ENCODE peak calls at places on chromosomes 3 and 15, in ten cellular contexts. Y, T, N, O, S, Q, H, G, B and Z are unnamed samples. For H3K4me1, the result is how much of the 10 kb centered on the place peaks cover.

GRCh38 chr3:185781759-185782158 is 43.1 kb downstream of the IGF2BP2 start:
- DNase-seq in Y (no peak), T (no peak), N (no peak), O (no peak), S (no peak), Q (no peak), H (no peak), G (peak), B (peak), Z (no peak)

GRCh38 chr15:51051776-51052175 is 42.9 kb downstream of the TNFAIP8L3 start:
- DNase-seq in Y (peak), T (no peak), N (no peak), O (peak), S (no peak), Q (no peak), H (no peak), G (no peak), B (no peak), Z (no peak)

GRCh38 chr3:146134348-146135117 is 26.5 kb downstream of the PLOD2 start:
- DNase-seq in Y (no peak), T (no peak), N (no peak), O (no peak), S (no peak), Q (no peak), H (no peak), G (no peak), B (peak), Z (no peak)

GRCh38 chr15:92882697-92883642 is 17.2 kb upstream of the CHD2 start:
- DNase-seq in Y (peak), T (peak), N (no peak), O (peak), S (peak), Q (peak), H (no peak), G (no peak), B (no peak), Z (peak)

GRCh38 chr3:59809750-59810444 is 760.1 kb upstream of the CFAP20DC start:
- DNase-seq in Y (no peak), T (no peak), N (no peak), O (no peak), S (no peak), Q (no peak), H (no peak), G (peak), B (peak), Z (no peak)

GRCh38 chr3:18872466-18872865 is 275.8 kb upstream of the KCNH8 start:
- DNase-seq in Y (no peak), T (no peak), N (no peak), O (no peak), S (no peak), Q (no peak), H (no peak), G (no peak), B (no peak), Z (no peak)

GRCh38 chr3:184690236-184690883 is 21.5 kb downstream of the MAGEF1 start:
- DNase-seq in Y (no peak), T (no peak), N (no peak), O (peak), S (no peak), Q (no peak), H (no peak), G (no peak), B (no peak), Z (no peak)

GRCh38 chr3:183980408-183980807 is 37.3 kb downstream of the ABCC5 start:
- DNase-seq in Y (peak), T (no peak), N (no peak), O (no peak), S (no peak), Q (no peak), H (no peak), G (no peak), B (no peak), Z (peak)

GRCh38 chr15:70156781-70157261 is 59.1 kb upstream of the TLE3 start:
- DNase-seq in Y (peak), T (no peak), N (peak), O (peak), S (no peak), Q (no peak), H (no peak), G (no peak), B (no peak), Z (peak)

GRCh38 chr3:171753025-171753472 is 57.2 kb downstream of the PLD1 start:
- DNase-seq in Y (no peak), T (no peak), N (no peak), O (no peak), S (no peak), Q (no peak), H (no peak), G (no peak), B (peak), Z (no peak)

GRCh38 chr3:126621171-126621570 is 33.8 kb downstream of the TXNRD3 start:
- DNase-seq in Y (peak), T (no peak), N (no peak), O (no peak), S (no peak), Q (no peak), H (no peak), G (peak), B (peak), Z (no peak)

GRCh38 chr3:160911399-160911798 is 155.4 kb downstream of the PPM1L start:
- DNase-seq in Y (no peak), T (no peak), N (no peak), O (no peak), S (no peak), Q (no peak), H (no peak), G (no peak), B (no peak), Z (no peak)

GRCh38 chr3:122978569-122978968 is 49.0 kb downstream of the SEMA5B start:
- DNase-seq in Y (no peak), T (no peak), N (no peak), O (no peak), S (no peak), Q (no peak), H (no peak), G (no peak), B (no peak), Z (no peak)

GRCh38 chr3:157961665-157962064 is 144.6 kb downstream of the SHOX2 start:
- DNase-seq in Y (no peak), T (peak), N (no peak), O (no peak), S (no peak), Q (no peak), H (no peak), G (no peak), B (no peak), Z (no peak)

GRCh38 chr3:157956850-157957249 is 149.4 kb downstream of the SHOX2 start:
- DNase-seq in Y (no peak), T (no peak), N (no peak), O (no peak), S (no peak), Q (no peak), H (no peak), G (no peak), B (no peak), Z (no peak)

GRCh38 chr3:157953565-157953964 is 152.7 kb downstream of the SHOX2 start:
- DNase-seq in Y (no peak), T (no peak), N (no peak), O (no peak), S (no peak), Q (no peak), H (no peak), G (no peak), B (no peak), Z (no peak)

DNA sequence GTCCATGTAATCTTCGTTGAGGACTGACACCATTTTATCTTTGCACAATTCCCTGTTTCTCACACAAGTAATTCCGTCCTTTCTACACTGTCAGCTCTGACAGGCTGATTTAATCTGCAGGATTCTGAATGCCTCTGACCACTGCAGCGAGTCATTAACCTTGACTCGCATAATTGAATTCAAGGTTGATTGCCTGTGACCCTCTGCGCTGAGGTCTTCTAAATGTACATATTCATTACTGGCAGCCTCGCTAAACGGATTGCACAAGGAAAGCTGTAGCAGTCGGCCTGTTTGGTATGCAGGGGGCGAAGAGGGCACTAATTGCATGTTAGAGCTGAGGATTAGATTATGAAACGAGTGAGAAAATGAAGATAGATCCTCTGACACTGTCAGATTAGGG is 147.7 kb downstream of the SHOX2 start:
- DNase-seq in Y (no peak), T (no peak), N (no peak), O (no peak), S (no peak), Q (no peak), H (no peak), G (no peak), B (no peak), Z (no peak)
- H3K27ac ChIP-seq in Y (no peak), T (no peak), N (no peak), O (no peak), S (no peak), Q (no peak), H (no peak), G (no peak), B (no peak), Z (no peak)

DNA sequence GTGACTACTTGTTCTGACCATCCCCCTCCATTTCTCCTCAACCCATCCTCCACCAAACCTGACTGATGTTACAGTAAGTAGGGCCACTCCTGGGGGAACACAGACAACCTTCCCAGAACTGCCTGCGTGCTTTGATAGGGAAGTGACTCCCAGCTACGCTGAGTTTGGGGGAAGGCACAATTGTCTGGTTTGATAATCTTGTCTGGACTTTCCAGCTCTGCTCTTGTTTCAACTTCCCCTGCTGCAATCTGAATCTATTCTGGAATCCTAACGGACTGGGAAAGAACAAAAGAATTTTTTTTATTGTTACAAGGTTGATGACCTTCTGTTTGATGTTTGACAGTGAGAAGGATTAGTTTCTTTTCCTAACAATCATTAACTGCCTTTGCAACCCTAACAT is 895.6 kb downstream of the ROBO1 start:
- DNase-seq in Y (no peak), T (no peak), N (no peak), O (no peak), S (no peak), Q (no peak), H (peak), G (peak), B (no peak), Z (no peak)
- H3K4me1 ChIP-seq in Y (under half), T (under half), N (under half), O (under half), S (under half), Q (under half), H (under half), G (under half), B (under half), Z (under half)

DNA sequence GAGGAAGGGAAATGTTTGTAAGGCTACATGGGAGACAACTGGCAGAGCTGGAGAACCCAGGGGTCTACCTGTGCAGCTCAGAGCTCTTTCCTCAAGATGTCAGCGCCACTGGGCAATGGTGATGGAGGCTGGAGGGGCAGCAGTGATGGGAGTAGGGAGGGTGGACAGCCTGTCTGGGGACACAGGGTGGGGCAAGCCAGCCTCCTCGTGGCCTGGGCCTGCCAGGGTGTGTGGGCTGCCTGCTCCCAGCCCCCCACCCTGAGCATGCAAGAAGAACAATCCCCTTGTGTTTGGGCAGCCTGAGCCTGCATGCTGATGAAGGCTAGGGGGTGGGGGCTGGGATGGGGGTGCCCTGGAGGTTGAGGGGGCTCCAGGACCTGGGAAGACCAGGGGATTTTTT is 1.2 kb downstream of the PCBP4 start:
- DNase-seq in Y (no peak), T (no peak), N (no peak), O (no peak), S (no peak), Q (no peak), H (no peak), G (no peak), B (no peak), Z (no peak)
- H3K27ac ChIP-seq in Y (peak), T (no peak), N (peak), O (peak), S (no peak), Q (no peak), H (no peak), G (no peak), B (no peak), Z (peak)

DNA sequence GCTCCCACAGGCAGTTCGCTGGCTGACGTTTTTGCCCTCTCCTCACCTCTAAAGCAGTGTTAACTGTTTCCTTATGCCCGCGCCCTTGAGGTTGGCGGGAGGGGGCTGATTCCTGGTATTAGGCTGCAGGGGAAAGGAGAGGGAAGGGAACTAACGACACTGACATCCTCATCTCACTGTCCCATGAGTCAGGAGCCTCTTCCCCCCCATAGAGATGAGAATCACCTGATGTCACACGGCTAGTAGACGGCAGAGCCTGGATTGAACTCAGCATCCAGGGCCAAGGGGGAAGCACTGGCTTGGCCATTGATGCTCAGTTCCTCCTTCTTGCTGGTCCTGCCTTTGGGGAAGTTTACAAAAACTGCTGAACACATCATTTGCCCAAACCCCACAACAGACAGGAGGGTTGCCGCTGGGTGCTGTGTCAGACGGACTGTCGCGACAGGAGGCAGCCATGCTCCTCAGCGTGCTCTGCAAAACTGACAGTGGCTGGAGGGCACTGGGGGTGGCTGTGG is 38.5 kb downstream of the IDH2 start:
- DNase-seq in Y (peak), T (no peak), N (no peak), O (no peak), S (no peak), Q (peak), H (no peak), G (no peak), B (no peak), Z (no peak)
- H3K4me1 ChIP-seq in Y (half or more), T (under half), N (half or more), O (under half), S (under half), Q (half or more), H (under half), G (under half), B (under half), Z (under half)

GRCh38 chr3:24490151-24490550 is 4.5 kb downstream of the THRB start:
- DNase-seq in Y (no peak), T (no peak), N (no peak), O (peak), S (no peak), Q (no peak), H (no peak), G (no peak), B (no peak), Z (no peak)
- H3K27ac ChIP-seq in Y (peak), T (no peak), N (no peak), O (peak), S (no peak), Q (no peak), H (no peak), G (no peak), B (no peak), Z (no peak)

DNA sequence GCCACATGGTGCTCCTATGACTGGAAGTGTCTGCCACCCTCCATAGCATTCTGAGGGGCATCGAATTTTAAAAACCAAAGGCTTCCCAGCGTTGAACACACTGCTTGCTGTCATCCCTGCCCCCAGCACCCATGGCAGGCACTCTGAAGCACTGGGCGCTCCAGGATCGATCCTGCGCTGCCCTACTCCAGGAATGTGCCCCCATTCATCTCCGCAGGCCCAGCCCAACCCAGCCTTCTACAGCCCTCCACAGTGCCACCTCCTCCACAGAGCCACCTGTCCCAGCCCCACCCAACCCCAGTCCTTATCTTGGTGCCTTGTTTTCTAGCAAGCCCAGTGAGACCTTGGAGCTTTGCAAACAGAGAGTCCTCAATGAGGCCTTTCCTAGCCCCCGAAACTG is 52.2 kb downstream of the WNT7A start:
- DNase-seq in Y (peak), T (no peak), N (no peak), O (no peak), S (no peak), Q (peak), H (no peak), G (no peak), B (no peak), Z (no peak)
- H3K4me1 ChIP-seq in Y (under half), T (under half), N (under half), O (under half), S (under half), Q (under half), H (under half), G (under half), B (under half), Z (under half)

DNA sequence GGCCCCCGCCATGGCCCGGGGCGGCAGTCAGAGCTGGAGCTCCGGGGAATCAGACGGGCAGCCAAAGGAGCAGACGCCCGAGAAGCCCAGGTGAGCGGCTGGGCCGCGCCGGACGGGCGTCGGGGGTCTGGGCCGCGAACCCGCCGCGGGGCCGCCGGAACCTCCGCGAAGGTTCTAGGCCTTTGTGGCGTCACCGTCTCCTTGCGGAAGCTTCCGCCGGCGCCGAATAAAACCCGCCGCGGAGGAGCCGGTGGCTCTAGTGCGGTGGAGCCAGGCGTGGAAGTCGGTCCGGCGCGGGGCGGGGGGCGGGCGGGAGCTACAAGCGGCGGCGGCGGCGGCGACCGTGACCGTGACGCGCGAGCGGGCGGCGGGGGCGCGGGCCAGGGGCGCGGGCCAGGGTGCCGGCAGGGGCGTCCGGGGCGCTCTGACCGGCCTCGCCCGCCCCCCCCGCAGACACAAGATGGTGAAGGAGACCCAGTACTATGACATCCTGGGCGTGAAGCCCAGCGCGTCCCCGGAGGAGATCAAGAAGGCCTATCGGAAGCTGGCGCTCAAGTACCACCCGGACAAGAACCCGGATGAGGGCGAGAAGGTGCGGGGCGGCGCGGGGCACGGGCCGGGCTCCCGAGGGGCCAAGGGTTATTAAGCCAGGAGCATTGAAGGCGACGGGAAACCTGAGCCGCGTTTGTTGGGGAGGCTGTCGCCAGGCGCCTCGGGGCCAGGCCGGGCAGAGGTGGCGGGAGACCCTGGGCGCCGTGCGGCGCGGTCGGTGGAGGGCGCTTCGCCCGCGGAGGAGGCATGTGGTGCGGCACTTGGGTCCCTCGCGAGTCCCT is at the start of gene DNAJA4:
- DNase-seq in Y (peak), T (no peak), N (peak), O (peak), S (peak), Q (peak), H (no peak), G (no peak), B (peak), Z (peak)
- H3K27ac ChIP-seq in Y (peak), T (no peak), N (peak), O (peak), S (peak), Q (peak), H (no peak), G (no peak), B (no peak), Z (peak)

GRCh38 chr15:73624530-73624929 is 8.7 kb downstream of the NPTN start:
- DNase-seq in Y (no peak), T (no peak), N (no peak), O (no peak), S (no peak), Q (no peak), H (no peak), G (no peak), B (no peak), Z (no peak)
- H3K4me1 ChIP-seq in Y (half or more), T (under half), N (half or more), O (under half), S (under half), Q (half or more), H (under half), G (under half), B (under half), Z (under half)

DNA sequence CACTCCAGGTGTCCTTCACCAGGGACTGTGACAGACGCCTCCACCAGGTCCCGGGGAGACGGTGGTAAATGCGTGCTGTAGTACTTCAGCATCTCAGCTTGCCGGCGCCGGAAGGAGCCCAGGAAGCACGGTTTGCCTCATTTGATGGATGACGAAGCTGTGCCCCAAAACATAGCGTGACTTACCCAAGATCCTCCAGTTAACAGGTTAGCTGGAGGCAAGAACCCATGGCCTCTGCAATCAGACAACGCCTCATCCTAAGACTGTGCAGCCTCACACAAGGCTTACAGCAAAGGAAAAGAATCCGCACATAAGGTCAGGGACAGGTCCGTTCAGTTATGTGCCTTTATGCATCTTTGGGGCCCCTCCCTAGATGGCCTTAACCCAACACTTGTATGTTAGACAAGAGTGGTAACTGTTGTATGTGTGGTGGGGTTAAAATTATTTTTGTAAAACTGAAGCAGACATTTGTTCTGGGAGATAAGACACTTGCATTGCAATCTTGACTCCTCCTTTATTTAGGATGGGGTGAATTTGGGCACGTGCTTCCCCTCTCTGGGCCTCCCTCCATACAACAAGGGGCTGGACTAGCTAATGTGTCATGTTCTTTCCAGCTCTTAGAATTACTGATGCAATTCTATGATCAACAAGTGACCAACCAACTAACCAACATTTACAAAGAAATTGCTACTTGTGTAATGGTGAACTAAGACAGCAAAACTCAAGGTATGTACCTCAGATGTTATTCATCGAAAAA is 39.4 kb downstream of the VGLL4 start:
- DNase-seq in Y (peak), T (no peak), N (no peak), O (no peak), S (no peak), Q (no peak), H (no peak), G (peak), B (no peak), Z (no peak)
- H3K27ac ChIP-seq in Y (peak), T (no peak), N (peak), O (peak), S (no peak), Q (peak), H (no peak), G (peak), B (no peak), Z (peak)